ENCODE peak calls at places on chromosomes 12 and 14, in five cellular contexts. K, X, A, S and E are unnamed samples.

GRCh38 chr14:26170885-26171284 is 426.9 kb downstream of the NOVA1 start:
- DNase-seq in A (no peak), X (no peak), S (no peak), K (no peak), E (no peak)

GRCh38 chr12:124715121-124715990 is 147.9 kb upstream of the NCOR2 start:
- DNase-seq in X (no peak), A (peak; percentile 49), S (no peak), K (no peak), E (no peak)

GRCh38 chr12:18859400-18859799 is 121.5 kb downstream of the CAPZA3 start:
- DNase-seq in X (no peak), K (no peak), S (no peak), A (no peak), E (no peak)

GRCh38 chr14:65356327-65356836 is 56.1 kb upstream of the FUT8 start:
- DNase-seq in K (no peak), A (peak; percentile 72), X (no peak), S (no peak), E (peak; percentile 71)

GRCh38 chr14:94473666-94474410 is 2.2 kb downstream of the SERPINA9 start:
- DNase-seq in X (no peak), S (no peak), A (no peak), K (no peak), E (no peak)

GRCh38 chr12:65565601-65566560 is 258.4 kb upstream of the HMGA2 start:
- DNase-seq in S (no peak), X (no peak), A (no peak), K (no peak), E (no peak)

GRCh38 chr12:2083008-2083407 is 30.2 kb downstream of the CACNA1C start:
- DNase-seq in K (no peak), A (no peak), X (no peak), S (no peak), E (no peak)

GRCh38 chr14:89258728-89259273 is 158.2 kb downstream of the FOXN3 start:
- DNase-seq in S (no peak), X (no peak), K (no peak), A (no peak), E (no peak)

GRCh38 chr12:70692681-70693288 is 55.6 kb upstream of the PTPRB start:
- DNase-seq in X (no peak), S (no peak), A (no peak), K (no peak), E (no peak)

GRCh38 chr12:4434299-4434698 is 11.3 kb downstream of the FGF6 start:
- DNase-seq in A (no peak), S (no peak), K (no peak), X (no peak), E (no peak)

GRCh38 chr12:127613056-127613455 is 653.9 kb upstream of the TMEM132C start:
- DNase-seq in S (no peak), X (no peak), K (no peak), A (peak; percentile 67), E (no peak)

GRCh38 chr14:68948686-68949085 is 30.4 kb downstream of the ACTN1 start:
- DNase-seq in S (no peak), A (no peak), X (no peak), K (no peak), E (no peak)

GRCh38 chr14:100531152-100531551 is 56.1 kb downstream of the BEGAIN start:
- DNase-seq in S (no peak), K (no peak), X (no peak), A (no peak), E (no peak)

GRCh38 chr12:121767525-121768016 is 25.9 kb downstream of the RHOF start:
- DNase-seq in S (peak; percentile 26), X (peak; percentile 56), K (no peak), A (no peak), E (no peak)

GRCh38 chr12:3171195-3171591 is 94.0 kb downstream of the TSPAN9 start:
- DNase-seq in X (no peak), A (no peak), K (no peak), S (no peak), E (no peak)

GRCh38 chr12:15782667-15783066 is 6.5 kb downstream of the EPS8 start:
- DNase-seq in K (no peak), S (no peak), A (no peak), X (no peak), E (no peak)

GRCh38 chr14:65238456-65238855 is 136.1 kb upstream of the MAX start:
- DNase-seq in X (no peak), S (no peak), K (no peak), A (no peak), E (no peak)

GRCh38 chr12:51021694-51022093 is 4.5 kb downstream of the SLC11A2 start:
- DNase-seq in A (no peak), S (no peak), K (no peak), X (no peak), E (no peak)
- TF ChIP-seq POLR2A in A (no peak), S (no peak), K (no peak), X (no peak), E (no peak)

GRCh38 chr12:128942960-128943477 is 89.7 kb downstream of the GLT1D1 start:
- DNase-seq in X (no peak), K (no peak), S (no peak), A (no peak), E (no peak)

GRCh38 chr12:128951448-128951847 is 98.2 kb downstream of the GLT1D1 start:
- DNase-seq in S (no peak), A (no peak), X (no peak), K (no peak), E (peak; percentile 23)

GRCh38 chr12:128944956-128945355 is 91.7 kb downstream of the GLT1D1 start:
- DNase-seq in S (no peak), A (no peak), K (no peak), X (no peak), E (no peak)

GRCh38 chr12:128947199-128947598 is 93.9 kb downstream of the GLT1D1 start:
- DNase-seq in K (no peak), X (no peak), A (no peak), S (no peak), E (no peak)
- TF ChIP-seq POLR2A in K (no peak), X (no peak), A (no peak), S (no peak), E (no peak)

GRCh38 chr12:6540181-6540877 is 6.0 kb downstream of the GAPDH start:
- DNase-seq in S (peak; percentile 88), X (peak; percentile 87), A (peak; percentile 78), K (peak; percentile 88), E (peak; percentile 85)
- TF ChIP-seq POLR2A in S (no peak), X (peak; percentile 24), A (no peak), K (no peak), E (peak; percentile 34)

DNA sequence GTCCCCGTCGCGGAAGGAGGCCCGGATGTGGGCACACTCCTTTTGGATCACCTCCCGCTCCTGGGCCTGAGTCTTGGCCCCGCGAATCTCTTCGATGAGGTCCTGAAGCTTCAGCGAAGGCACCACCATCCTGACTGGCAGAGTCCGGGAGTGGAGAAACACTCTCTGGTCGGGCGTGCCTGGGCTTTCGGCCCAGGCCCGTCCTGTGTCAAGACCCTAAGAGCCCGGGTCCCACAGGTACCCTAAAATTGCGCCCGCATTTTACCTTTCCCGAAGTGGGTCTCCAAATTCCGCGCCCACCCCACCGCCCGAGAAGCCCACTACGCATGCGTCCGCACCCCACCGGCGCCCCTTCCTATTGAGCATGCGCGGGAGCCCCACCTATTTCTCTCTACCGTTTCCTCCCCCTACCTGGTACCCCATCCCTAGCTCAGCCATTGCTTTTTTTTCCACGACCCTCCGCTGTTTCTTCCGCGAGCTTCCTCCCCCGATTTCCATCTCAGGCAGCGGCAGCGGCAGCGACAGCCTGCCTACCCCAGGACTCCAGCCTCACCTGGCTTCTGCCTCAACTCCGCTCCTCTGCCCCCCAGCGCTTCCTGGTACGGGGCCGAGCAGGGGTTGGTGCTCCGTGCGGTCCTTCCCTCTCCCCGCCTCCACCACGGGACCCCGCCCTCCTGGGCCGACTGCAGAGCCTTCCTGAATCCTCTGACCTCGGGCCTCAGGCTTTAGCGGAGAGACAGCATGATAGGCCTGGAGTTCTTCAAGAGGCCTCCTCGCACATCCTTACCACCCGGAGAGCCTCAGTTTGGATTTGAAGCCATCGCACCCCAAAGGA is at the start of gene AP1G2:
- DNase-seq in X (peak; percentile 84), K (peak; percentile 92), S (peak; percentile 55), A (peak; percentile 93), E (no peak)
- TF ChIP-seq POLR2A in X (peak; percentile 39), K (peak; percentile 63), S (no peak), A (no peak), E (no peak)